ENCODE peak calls at places on chromosome 10, in four cellular contexts. One of them, this sample, is unnamed.

GRCh38 chr10:121942749-121943148 is 14.9 kb upstream of the ATE1 start:
- DNase-seq in omental fat pad: no peak
- DNase-seq in endothelial cell: no peak
- DNase-seq in tibial nerve: peak; percentile 20
- DNase-seq in this sample: no peak

GRCh38 chr10:124448696-124449169 is 1.1 kb downstream of the NKX1-2 start:
- DNase-seq in omental fat pad: no peak
- DNase-seq in tibial nerve: no peak
- DNase-seq in endothelial cell: peak; percentile 33
- DNase-seq in this sample: no peak

GRCh38 chr10:44370731-44371248 is 14.1 kb downstream of the CXCL12 start:
- DNase-seq in omental fat pad: no peak
- DNase-seq in endothelial cell: no peak
- DNase-seq in tibial nerve: no peak
- DNase-seq in this sample: no peak

GRCh38 chr10:42650374-42650773 is 12.0 kb upstream of the ZNF33B start:
- DNase-seq in endothelial cell: no peak
- DNase-seq in tibial nerve: no peak
- DNase-seq in omental fat pad: no peak
- DNase-seq in this sample: no peak

GRCh38 chr10:89262331-89263020 is 10.9 kb upstream of the LIPA start:
- DNase-seq in tibial nerve: no peak
- DNase-seq in endothelial cell: no peak
- DNase-seq in omental fat pad: no peak
- DNase-seq in this sample: no peak

GRCh38 chr10:100728928-100729876 is 16.2 kb upstream of the PAX2 start:
- DNase-seq in omental fat pad: no peak
- DNase-seq in endothelial cell: peak; percentile 70
- DNase-seq in tibial nerve: no peak
- DNase-seq in this sample: no peak

GRCh38 chr10:11173062-11173461 is 155.4 kb downstream of the CELF2 start:
- DNase-seq in omental fat pad: no peak
- DNase-seq in tibial nerve: no peak
- DNase-seq in endothelial cell: no peak
- DNase-seq in this sample: no peak

GRCh38 chr10:74575191-74575720 is 251.1 kb upstream of the KAT6B start:
- DNase-seq in endothelial cell: no peak
- DNase-seq in tibial nerve: no peak
- DNase-seq in omental fat pad: no peak
- DNase-seq in this sample: no peak

GRCh38 chr10:124523301-124523871 is 61.8 kb downstream of the LHPP start:
- DNase-seq in omental fat pad: no peak
- DNase-seq in endothelial cell: no peak
- DNase-seq in tibial nerve: peak; percentile 15
- DNase-seq in this sample: no peak

GRCh38 chr10:97475936-97476594 is 22.2 kb downstream of the MMS19 start:
- DNase-seq in omental fat pad: no peak
- DNase-seq in endothelial cell: no peak
- DNase-seq in tibial nerve: no peak
- DNase-seq in this sample: no peak

GRCh38 chr10:71975087-71975890 is 11.1 kb downstream of the CHST3 start:
- DNase-seq in endothelial cell: no peak
- DNase-seq in omental fat pad: no peak
- DNase-seq in tibial nerve: no peak
- DNase-seq in this sample: no peak

GRCh38 chr10:10891437-10891836 is 126.2 kb upstream of the CELF2 start:
- DNase-seq in tibial nerve: no peak
- DNase-seq in endothelial cell: no peak
- DNase-seq in omental fat pad: no peak
- DNase-seq in this sample: no peak

GRCh38 chr10:30967654-30968421 is 63.8 kb downstream of the ZNF438 start:
- DNase-seq in tibial nerve: no peak
- DNase-seq in omental fat pad: no peak
- DNase-seq in endothelial cell: no peak
- DNase-seq in this sample: no peak

GRCh38 chr10:68957654-68958053 is 1.7 kb downstream of the DDX21 start:
- DNase-seq in omental fat pad: no peak
- DNase-seq in endothelial cell: no peak
- DNase-seq in tibial nerve: no peak
- DNase-seq in this sample: no peak

GRCh38 chr10:48496831-48497792 is 107.8 kb downstream of the ARHGAP22 start:
- DNase-seq in endothelial cell: no peak
- DNase-seq in tibial nerve: no peak
- DNase-seq in omental fat pad: no peak
- DNase-seq in this sample: no peak

GRCh38 chr10:84783909-84784308 is 455.5 kb downstream of the CCSER2 start:
- DNase-seq in endothelial cell: no peak
- DNase-seq in tibial nerve: no peak
- DNase-seq in omental fat pad: no peak
- DNase-seq in this sample: no peak

GRCh38 chr10:121313119-121313858 is 285.0 kb downstream of the FGFR2 start:
- DNase-seq in tibial nerve: no peak
- DNase-seq in omental fat pad: no peak
- DNase-seq in endothelial cell: no peak
- DNase-seq in this sample: no peak

GRCh38 chr10:10330481-10330880 is 687.2 kb upstream of the CELF2 start:
- DNase-seq in omental fat pad: no peak
- DNase-seq in tibial nerve: no peak
- DNase-seq in endothelial cell: no peak
- DNase-seq in this sample: no peak

GRCh38 chr10:6053816-6054581 is 8.2 kb downstream of the IL2RA start:
- DNase-seq in tibial nerve: no peak
- DNase-seq in endothelial cell: peak; percentile 15
- DNase-seq in omental fat pad: no peak
- DNase-seq in this sample: no peak

GRCh38 chr10:14487511-14487909 is 156.8 kb upstream of the FRMD4A start:
- DNase-seq in tibial nerve: no peak
- DNase-seq in omental fat pad: no peak
- DNase-seq in endothelial cell: no peak
- DNase-seq in this sample: no peak

GRCh38 chr10:68137174-68137573 is 27.9 kb downstream of the MYPN start:
- DNase-seq in tibial nerve: no peak
- DNase-seq in omental fat pad: no peak
- DNase-seq in endothelial cell: no peak
- DNase-seq in this sample: no peak

GRCh38 chr10:91932737-91933136 is 9.2 kb downstream of the BTAF1 start:
- DNase-seq in tibial nerve: no peak
- DNase-seq in endothelial cell: no peak
- DNase-seq in omental fat pad: no peak
- DNase-seq in this sample: no peak

GRCh38 chr10:115209133-115209532 is 116.0 kb downstream of the ATRNL1 start:
- DNase-seq in omental fat pad: no peak
- DNase-seq in tibial nerve: no peak
- DNase-seq in endothelial cell: no peak
- DNase-seq in this sample: no peak

GRCh38 chr10:21791276-21791675 is 212.3 kb downstream of the DNAJC1 start:
- DNase-seq in endothelial cell: no peak
- DNase-seq in tibial nerve: no peak
- DNase-seq in omental fat pad: no peak
- DNase-seq in this sample: no peak

GRCh38 chr10:16116404-16117304 is 256.3 kb upstream of the MINDY3 start:
- DNase-seq in endothelial cell: peak; percentile 26
- DNase-seq in tibial nerve: no peak
- DNase-seq in omental fat pad: no peak
- DNase-seq in this sample: no peak
- TF ChIP-seq CTCF in endothelial cell: peak; percentile 76
- TF ChIP-seq CTCF in tibial nerve: no peak
- TF ChIP-seq CTCF in omental fat pad: no peak
- TF ChIP-seq CTCF in this sample: peak; percentile 43

GRCh38 chr10:61621538-61622150 is 41.1 kb upstream of the CABCOCO1 start:
- DNase-seq in tibial nerve: no peak
- DNase-seq in endothelial cell: no peak
- DNase-seq in omental fat pad: no peak
- DNase-seq in this sample: no peak
- TF ChIP-seq CTCF in tibial nerve: no peak
- TF ChIP-seq CTCF in endothelial cell: no peak
- TF ChIP-seq CTCF in omental fat pad: no peak
- TF ChIP-seq CTCF in this sample: no peak

GRCh38 chr10:116272497-116273221 is at the start of gene GFRA1:
- DNase-seq in endothelial cell: peak; percentile 29
- DNase-seq in tibial nerve: no peak
- DNase-seq in omental fat pad: no peak
- DNase-seq in this sample: no peak
- TF ChIP-seq CTCF in endothelial cell: peak; percentile 14
- TF ChIP-seq CTCF in tibial nerve: peak; percentile 39
- TF ChIP-seq CTCF in omental fat pad: no peak
- TF ChIP-seq CTCF in this sample: no peak

GRCh38 chr10:93315261-93315660 is 166.9 kb downstream of the MYOF start:
- DNase-seq in omental fat pad: no peak
- DNase-seq in endothelial cell: no peak
- DNase-seq in tibial nerve: no peak
- DNase-seq in this sample: no peak

GRCh38 chr10:93319096-93319495 is 163.0 kb downstream of the MYOF start:
- DNase-seq in endothelial cell: no peak
- DNase-seq in tibial nerve: no peak
- DNase-seq in omental fat pad: no peak
- DNase-seq in this sample: no peak

GRCh38 chr10:93309062-93309461 is 173.1 kb downstream of the MYOF start:
- DNase-seq in endothelial cell: no peak
- DNase-seq in omental fat pad: no peak
- DNase-seq in tibial nerve: no peak
- DNase-seq in this sample: no peak

GRCh38 chr10:93313798-93314197 is 168.3 kb downstream of the MYOF start:
- DNase-seq in tibial nerve: no peak
- DNase-seq in endothelial cell: no peak
- DNase-seq in omental fat pad: no peak
- DNase-seq in this sample: no peak
- TF ChIP-seq CTCF in tibial nerve: no peak
- TF ChIP-seq CTCF in endothelial cell: no peak
- TF ChIP-seq CTCF in omental fat pad: no peak
- TF ChIP-seq CTCF in this sample: no peak

GRCh38 chr10:73233883-73234282 is 13.2 kb downstream of the DNAJC9 start:
- DNase-seq in omental fat pad: no peak
- DNase-seq in endothelial cell: no peak
- DNase-seq in tibial nerve: no peak
- DNase-seq in this sample: no peak

GRCh38 chr10:73228247-73228646 is 18.8 kb downstream of the DNAJC9 start:
- DNase-seq in omental fat pad: no peak
- DNase-seq in tibial nerve: no peak
- DNase-seq in endothelial cell: no peak
- DNase-seq in this sample: no peak

GRCh38 chr10:73229567-73229966 is 17.5 kb downstream of the DNAJC9 start:
- DNase-seq in endothelial cell: no peak
- DNase-seq in omental fat pad: no peak
- DNase-seq in tibial nerve: no peak
- DNase-seq in this sample: no peak

GRCh38 chr10:73234695-73235094 is 12.4 kb downstream of the DNAJC9 start:
- DNase-seq in omental fat pad: no peak
- DNase-seq in tibial nerve: no peak
- DNase-seq in endothelial cell: no peak
- DNase-seq in this sample: no peak

GRCh38 chr10:73232887-73233286 is 14.2 kb downstream of the DNAJC9 start:
- DNase-seq in tibial nerve: no peak
- DNase-seq in omental fat pad: no peak
- DNase-seq in endothelial cell: peak; percentile 16
- DNase-seq in this sample: no peak
- TF ChIP-seq CTCF in tibial nerve: no peak
- TF ChIP-seq CTCF in omental fat pad: no peak
- TF ChIP-seq CTCF in endothelial cell: no peak
- TF ChIP-seq CTCF in this sample: no peak

GRCh38 chr10:86155034-86155656 is 211.4 kb downstream of the GRID1 start:
- DNase-seq in tibial nerve: no peak
- DNase-seq in endothelial cell: no peak
- DNase-seq in omental fat pad: no peak
- DNase-seq in this sample: no peak
- TF ChIP-seq CTCF in tibial nerve: no peak
- TF ChIP-seq CTCF in endothelial cell: no peak
- TF ChIP-seq CTCF in omental fat pad: no peak
- TF ChIP-seq CTCF in this sample: no peak

GRCh38 chr10:119006451-119007210 is 22.9 kb upstream of the NANOS1 start:
- DNase-seq in omental fat pad: no peak
- DNase-seq in endothelial cell: no peak
- DNase-seq in tibial nerve: peak; percentile 77
- DNase-seq in this sample: no peak
- TF ChIP-seq CTCF in omental fat pad: no peak
- TF ChIP-seq CTCF in endothelial cell: no peak
- TF ChIP-seq CTCF in tibial nerve: no peak
- TF ChIP-seq CTCF in this sample: no peak

DNA sequence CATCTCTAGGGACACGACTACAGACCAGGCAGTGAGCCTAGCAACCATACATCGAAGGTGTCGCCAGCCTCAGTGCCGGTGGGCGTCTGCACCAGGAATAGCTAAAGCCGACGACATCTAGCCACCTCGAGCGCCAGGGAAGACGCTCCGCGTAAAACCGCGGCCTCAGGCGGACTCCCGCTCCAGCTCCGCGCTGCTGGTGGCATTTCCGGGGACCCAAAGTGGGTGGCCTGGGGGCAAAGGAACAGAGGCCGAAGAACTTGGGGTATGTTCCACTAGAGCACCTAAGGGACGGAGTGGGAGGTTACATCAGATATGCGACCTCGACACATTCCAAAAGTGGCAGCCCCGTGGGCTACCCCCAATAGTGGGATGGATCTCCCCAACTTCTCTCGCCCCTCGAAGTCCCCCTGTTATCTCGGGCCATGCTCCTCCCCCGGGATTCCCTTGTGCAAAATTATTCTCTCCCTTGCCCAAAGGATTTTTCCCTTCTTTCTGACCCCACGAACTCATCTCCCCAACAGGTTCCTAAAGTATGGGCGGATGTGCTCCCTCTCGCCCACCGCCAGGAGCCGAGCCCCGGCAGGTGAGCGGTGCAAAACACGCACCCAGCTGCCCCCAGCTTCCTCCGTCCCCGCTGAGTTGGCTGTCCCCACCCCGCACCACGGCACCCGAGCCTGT is 1.2 kb downstream of the KCNMA1 start:
- DNase-seq in endothelial cell: no peak
- DNase-seq in omental fat pad: no peak
- DNase-seq in tibial nerve: no peak
- DNase-seq in this sample: no peak
- TF ChIP-seq CTCF in endothelial cell: no peak
- TF ChIP-seq CTCF in omental fat pad: no peak
- TF ChIP-seq CTCF in tibial nerve: peak; percentile 23
- TF ChIP-seq CTCF in this sample: no peak

DNA sequence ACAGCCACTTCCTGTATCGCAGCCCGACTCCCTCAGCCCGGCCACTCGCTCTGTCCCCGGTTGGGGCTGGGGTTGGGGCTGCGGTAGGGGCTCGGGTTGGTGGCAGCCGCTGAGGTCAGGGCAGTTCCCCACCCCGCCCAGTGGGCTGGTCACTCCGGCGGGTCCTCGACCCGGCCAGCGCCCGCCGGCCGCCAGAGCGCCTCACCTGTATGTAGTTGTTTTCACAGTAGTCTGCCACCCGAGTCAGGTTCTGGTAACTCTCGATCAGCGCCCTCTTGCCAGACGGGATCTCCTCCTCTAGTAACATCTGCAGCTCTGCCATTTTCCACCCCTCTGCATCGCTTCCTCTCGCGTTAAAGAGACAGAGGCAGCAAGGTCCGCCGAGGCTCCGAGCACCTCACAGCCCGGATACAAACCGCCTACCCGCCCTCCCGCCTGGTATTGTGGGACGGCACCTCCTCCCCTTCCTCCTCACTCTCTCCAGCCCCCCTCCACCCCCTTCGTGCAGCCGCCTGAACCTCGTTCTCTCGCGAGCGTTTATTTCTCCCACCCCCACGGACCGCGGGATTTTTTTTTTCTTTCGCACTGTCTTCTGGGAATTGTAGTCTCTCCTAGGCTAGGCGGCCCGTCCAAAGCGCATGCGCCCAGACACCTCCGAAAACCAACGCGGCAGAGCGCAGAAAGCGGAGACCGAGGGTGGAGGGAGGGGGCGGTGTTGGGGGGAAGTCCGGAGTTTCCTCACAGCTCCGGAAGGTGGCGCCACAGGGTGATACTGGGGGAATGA is at the start of gene ABI1:
- DNase-seq in omental fat pad: peak; percentile 87
- DNase-seq in endothelial cell: peak; percentile 98
- DNase-seq in tibial nerve: peak; percentile 94
- DNase-seq in this sample: peak; percentile 27
- TF ChIP-seq CTCF in omental fat pad: no peak
- TF ChIP-seq CTCF in endothelial cell: no peak
- TF ChIP-seq CTCF in tibial nerve: no peak
- TF ChIP-seq CTCF in this sample: peak; percentile 50